ENCODE peak calls at places on chromosome 6, in nine cellular contexts. N is AG09309, W is GM03348, Y is HTR-8/SVneo, J is RKO, X is head of caudate nucleus, U is NAMALWA, V is heart left ventricle, B is body of pancreas. L is an unnamed sample.
A peak's percentile ranks its signal among the peaks of the same experiment; 100 is the strongest.

GRCh38 chr6:154617175-154617574 is 106.7 kb upstream of the CNKSR3 start:
- DNase-seq in N (no peak), W (no peak), Y (no peak), J (no peak), X (no peak), U (no peak), V (no peak), B (no peak), L (no peak)

GRCh38 chr6:56382416-56382940 is 135.1 kb upstream of the COL21A1 start:
- DNase-seq in N (no peak), W (no peak), Y (no peak), J (no peak), X (no peak), U (no peak), V (no peak), B (no peak), L (peak; percentile 50)

GRCh38 chr6:122569372-122569771 is 40.8 kb upstream of the PKIB start:
- DNase-seq in N (no peak), W (no peak), Y (no peak), J (no peak), X (no peak), U (no peak), V (no peak), B (no peak), L (no peak)

GRCh38 chr6:17758113-17758512 is 51.4 kb upstream of the NUP153 start:
- DNase-seq in N (no peak), W (no peak), Y (no peak), J (peak; percentile 12), X (no peak), U (no peak), V (no peak), B (no peak), L (no peak)

GRCh38 chr6:138757131-138757530 is 16.4 kb upstream of the CCDC28A start:
- DNase-seq in N (no peak), W (peak; percentile 31), Y (no peak), J (no peak), X (no peak), U (no peak), V (no peak), B (no peak), L (no peak)

GRCh38 chr6:151813858-151814257 is 6.4 kb downstream of the ESR1 start:
- DNase-seq in N (no peak), W (no peak), Y (no peak), J (no peak), X (no peak), U (no peak), V (no peak), B (no peak), L (no peak)

GRCh38 chr6:5728726-5729434 is 277.8 kb downstream of the NRN1 start:
- DNase-seq in N (no peak), W (peak; percentile 33), Y (peak; percentile 27), J (peak; percentile 46), X (no peak), U (no peak), V (no peak), B (no peak), L (no peak)

GRCh38 chr6:157822221-157823000 is 635 bp upstream of the SNX9 start:
- DNase-seq in N (no peak), W (no peak), Y (no peak), J (no peak), X (peak; percentile 74), U (no peak), V (no peak), B (peak; percentile 13), L (no peak)

GRCh38 chr6:149150999-149151398 is 166.5 kb upstream of the TAB2 start:
- DNase-seq in N (no peak), W (no peak), Y (no peak), J (no peak), X (no peak), U (no peak), V (no peak), B (no peak), L (no peak)

L was measured in SK-MEL-5.